ENCODE peak calls at places on chromosomes 16 and 17, in ten cellular contexts. One of them, this sample, is unnamed.

GRCh38 chr17:60435244-60436170 is 13.2 kb downstream of the CHCT1 start:
- DNase-seq in occipital lobe: peak
- DNase-seq in Panc1: peak
- DNase-seq in SJSA1: peak
- DNase-seq in GM23248: peak
- DNase-seq in fibroblast of lung: peak
- DNase-seq in GM12878: peak
- DNase-seq in prostate gland: peak
- DNase-seq in activated CD4-positive, CD25-positive, alpha-beta regulatory T cell: peak
- DNase-seq in AG08395: peak
- DNase-seq in this sample: peak

GRCh38 chr16:61181982-61182381 is 854.3 kb downstream of the CDH8 start:
- DNase-seq in GM12878: no peak
- DNase-seq in SJSA1: no peak
- DNase-seq in activated CD4-positive, CD25-positive, alpha-beta regulatory T cell: no peak
- DNase-seq in Panc1: no peak
- DNase-seq in AG08395: no peak
- DNase-seq in occipital lobe: no peak
- DNase-seq in GM23248: no peak
- DNase-seq in prostate gland: no peak
- DNase-seq in fibroblast of lung: no peak
- DNase-seq in this sample: no peak

GRCh38 chr16:51968756-51969155 is 578.2 kb downstream of the TOX3 start:
- DNase-seq in SJSA1: no peak
- DNase-seq in GM23248: peak
- DNase-seq in AG08395: peak
- DNase-seq in fibroblast of lung: peak
- DNase-seq in activated CD4-positive, CD25-positive, alpha-beta regulatory T cell: no peak
- DNase-seq in prostate gland: no peak
- DNase-seq in GM12878: no peak
- DNase-seq in Panc1: no peak
- DNase-seq in occipital lobe: no peak
- DNase-seq in this sample: no peak

GRCh38 chr17:80511222-80512180 is 33.1 kb upstream of the RPTOR start:
- DNase-seq in prostate gland: no peak
- DNase-seq in GM23248: no peak
- DNase-seq in GM12878: no peak
- DNase-seq in SJSA1: no peak
- DNase-seq in activated CD4-positive, CD25-positive, alpha-beta regulatory T cell: no peak
- DNase-seq in occipital lobe: no peak
- DNase-seq in Panc1: no peak
- DNase-seq in fibroblast of lung: no peak
- DNase-seq in AG08395: no peak
- DNase-seq in this sample: no peak

GRCh38 chr16:67538666-67539101 is 10.1 kb downstream of the RIPOR1 start:
- DNase-seq in GM12878: no peak
- DNase-seq in fibroblast of lung: peak
- DNase-seq in SJSA1: no peak
- DNase-seq in occipital lobe: no peak
- DNase-seq in activated CD4-positive, CD25-positive, alpha-beta regulatory T cell: no peak
- DNase-seq in prostate gland: no peak
- DNase-seq in GM23248: peak
- DNase-seq in Panc1: no peak
- DNase-seq in AG08395: no peak
- DNase-seq in this sample: no peak

GRCh38 chr17:69533481-69534234 is 119.2 kb downstream of the MAP2K6 start:
- DNase-seq in AG08395: no peak
- DNase-seq in Panc1: no peak
- DNase-seq in activated CD4-positive, CD25-positive, alpha-beta regulatory T cell: no peak
- DNase-seq in occipital lobe: no peak
- DNase-seq in prostate gland: no peak
- DNase-seq in SJSA1: no peak
- DNase-seq in GM23248: no peak
- DNase-seq in fibroblast of lung: no peak
- DNase-seq in GM12878: no peak
- DNase-seq in this sample: no peak

GRCh38 chr16:31879937-31880321 is 6.3 kb downstream of the ZNF267 start:
- DNase-seq in Panc1: no peak
- DNase-seq in prostate gland: no peak
- DNase-seq in GM12878: no peak
- DNase-seq in GM23248: no peak
- DNase-seq in SJSA1: no peak
- DNase-seq in AG08395: no peak
- DNase-seq in occipital lobe: no peak
- DNase-seq in activated CD4-positive, CD25-positive, alpha-beta regulatory T cell: no peak
- DNase-seq in fibroblast of lung: no peak
- DNase-seq in this sample: no peak

GRCh38 chr17:50354776-50355175 is 8.8 kb downstream of the XYLT2 start:
- DNase-seq in fibroblast of lung: no peak
- DNase-seq in GM23248: no peak
- DNase-seq in SJSA1: no peak
- DNase-seq in AG08395: no peak
- DNase-seq in Panc1: no peak
- DNase-seq in activated CD4-positive, CD25-positive, alpha-beta regulatory T cell: no peak
- DNase-seq in prostate gland: no peak
- DNase-seq in occipital lobe: no peak
- DNase-seq in GM12878: no peak
- DNase-seq in this sample: no peak

GRCh38 chr16:48901712-48902374 is 291.9 kb upstream of the N4BP1 start:
- DNase-seq in occipital lobe: no peak
- DNase-seq in AG08395: peak
- DNase-seq in activated CD4-positive, CD25-positive, alpha-beta regulatory T cell: no peak
- DNase-seq in GM23248: no peak
- DNase-seq in fibroblast of lung: peak
- DNase-seq in GM12878: no peak
- DNase-seq in Panc1: no peak
- DNase-seq in prostate gland: no peak
- DNase-seq in SJSA1: no peak
- DNase-seq in this sample: no peak

GRCh38 chr17:28258347-28258887 is 60.6 kb upstream of the TMEM97 start:
- DNase-seq in Panc1: no peak
- DNase-seq in fibroblast of lung: no peak
- DNase-seq in occipital lobe: no peak
- DNase-seq in GM23248: no peak
- DNase-seq in prostate gland: no peak
- DNase-seq in SJSA1: no peak
- DNase-seq in AG08395: no peak
- DNase-seq in GM12878: no peak
- DNase-seq in activated CD4-positive, CD25-positive, alpha-beta regulatory T cell: no peak
- DNase-seq in this sample: no peak

GRCh38 chr16:49458221-49458620 is 84.6 kb downstream of the C16orf78 start:
- DNase-seq in Panc1: no peak
- DNase-seq in prostate gland: no peak
- DNase-seq in GM23248: no peak
- DNase-seq in fibroblast of lung: no peak
- DNase-seq in GM12878: no peak
- DNase-seq in activated CD4-positive, CD25-positive, alpha-beta regulatory T cell: no peak
- DNase-seq in occipital lobe: no peak
- DNase-seq in AG08395: no peak
- DNase-seq in SJSA1: peak
- DNase-seq in this sample: no peak

GRCh38 chr16:56569971-56570370 is 5.1 kb downstream of the MT4 start:
- DNase-seq in GM12878: no peak
- DNase-seq in activated CD4-positive, CD25-positive, alpha-beta regulatory T cell: no peak
- DNase-seq in occipital lobe: no peak
- DNase-seq in GM23248: no peak
- DNase-seq in AG08395: no peak
- DNase-seq in Panc1: no peak
- DNase-seq in fibroblast of lung: no peak
- DNase-seq in prostate gland: no peak
- DNase-seq in SJSA1: no peak
- DNase-seq in this sample: no peak

GRCh38 chr16:65497571-65497970 is 375.7 kb upstream of the CDH11 start:
- DNase-seq in activated CD4-positive, CD25-positive, alpha-beta regulatory T cell: no peak
- DNase-seq in prostate gland: no peak
- DNase-seq in AG08395: no peak
- DNase-seq in GM23248: no peak
- DNase-seq in occipital lobe: no peak
- DNase-seq in SJSA1: no peak
- DNase-seq in fibroblast of lung: no peak
- DNase-seq in Panc1: no peak
- DNase-seq in GM12878: no peak
- DNase-seq in this sample: no peak

GRCh38 chr17:40818733-40819527 is 3.5 kb downstream of the KRT10 start:
- DNase-seq in Panc1: no peak
- DNase-seq in SJSA1: peak
- DNase-seq in activated CD4-positive, CD25-positive, alpha-beta regulatory T cell: peak
- DNase-seq in prostate gland: peak
- DNase-seq in GM23248: peak
- DNase-seq in occipital lobe: peak
- DNase-seq in GM12878: no peak
- DNase-seq in fibroblast of lung: peak
- DNase-seq in AG08395: peak
- DNase-seq in this sample: no peak

GRCh38 chr16:28546626-28547025 is 7.1 kb upstream of the SGF29 start:
- DNase-seq in occipital lobe: no peak
- DNase-seq in AG08395: no peak
- DNase-seq in fibroblast of lung: no peak
- DNase-seq in activated CD4-positive, CD25-positive, alpha-beta regulatory T cell: no peak
- DNase-seq in GM23248: no peak
- DNase-seq in SJSA1: no peak
- DNase-seq in GM12878: no peak
- DNase-seq in Panc1: no peak
- DNase-seq in prostate gland: no peak
- DNase-seq in this sample: no peak

GRCh38 chr16:24820522-24820921 is 25.2 kb upstream of the SLC5A11 start:
- DNase-seq in GM12878: no peak
- DNase-seq in Panc1: no peak
- DNase-seq in occipital lobe: no peak
- DNase-seq in prostate gland: no peak
- DNase-seq in activated CD4-positive, CD25-positive, alpha-beta regulatory T cell: no peak
- DNase-seq in fibroblast of lung: no peak
- DNase-seq in SJSA1: no peak
- DNase-seq in AG08395: no peak
- DNase-seq in GM23248: peak
- DNase-seq in this sample: no peak

GRCh38 chr16:25126820-25127232 is 15.3 kb downstream of the LCMT1 start:
- DNase-seq in fibroblast of lung: peak
- DNase-seq in SJSA1: peak
- DNase-seq in AG08395: peak
- DNase-seq in prostate gland: no peak
- DNase-seq in GM23248: peak
- DNase-seq in Panc1: no peak
- DNase-seq in activated CD4-positive, CD25-positive, alpha-beta regulatory T cell: no peak
- DNase-seq in GM12878: no peak
- DNase-seq in occipital lobe: peak
- DNase-seq in this sample: peak

GRCh38 chr17:35789044-35789443 is 6.4 kb downstream of the MMP28 start:
- DNase-seq in GM12878: no peak
- DNase-seq in GM23248: peak
- DNase-seq in fibroblast of lung: no peak
- DNase-seq in Panc1: no peak
- DNase-seq in SJSA1: no peak
- DNase-seq in AG08395: no peak
- DNase-seq in prostate gland: no peak
- DNase-seq in occipital lobe: no peak
- DNase-seq in activated CD4-positive, CD25-positive, alpha-beta regulatory T cell: no peak
- DNase-seq in this sample: no peak

GRCh38 chr17:74798239-74798707 is 22.1 kb upstream of the NAT9 start:
- DNase-seq in AG08395: peak
- DNase-seq in GM23248: peak
- DNase-seq in SJSA1: no peak
- DNase-seq in Panc1: no peak
- DNase-seq in prostate gland: no peak
- DNase-seq in activated CD4-positive, CD25-positive, alpha-beta regulatory T cell: no peak
- DNase-seq in GM12878: no peak
- DNase-seq in occipital lobe: no peak
- DNase-seq in fibroblast of lung: no peak
- DNase-seq in this sample: peak

GRCh38 chr16:3580271-3580670 is 3.1 kb upstream of the NLRC3 start:
- DNase-seq in AG08395: peak
- DNase-seq in prostate gland: no peak
- DNase-seq in GM23248: no peak
- DNase-seq in GM12878: no peak
- DNase-seq in activated CD4-positive, CD25-positive, alpha-beta regulatory T cell: no peak
- DNase-seq in Panc1: no peak
- DNase-seq in occipital lobe: no peak
- DNase-seq in SJSA1: no peak
- DNase-seq in fibroblast of lung: peak
- DNase-seq in this sample: no peak

GRCh38 chr17:14330492-14330920 is 29.6 kb downstream of the HS3ST3B1 start:
- DNase-seq in fibroblast of lung: peak
- DNase-seq in activated CD4-positive, CD25-positive, alpha-beta regulatory T cell: no peak
- DNase-seq in occipital lobe: no peak
- DNase-seq in AG08395: peak
- DNase-seq in prostate gland: no peak
- DNase-seq in GM23248: peak
- DNase-seq in SJSA1: no peak
- DNase-seq in GM12878: no peak
- DNase-seq in Panc1: no peak
- DNase-seq in this sample: peak

GRCh38 chr17:74569392-74570003 is 2.2 kb upstream of the CD300H start:
- DNase-seq in Panc1: peak
- DNase-seq in AG08395: peak
- DNase-seq in GM12878: no peak
- DNase-seq in occipital lobe: peak
- DNase-seq in fibroblast of lung: peak
- DNase-seq in prostate gland: no peak
- DNase-seq in GM23248: peak
- DNase-seq in activated CD4-positive, CD25-positive, alpha-beta regulatory T cell: no peak
- DNase-seq in SJSA1: peak
- DNase-seq in this sample: peak

GRCh38 chr16:56858375-56858774 is 6.6 kb upstream of the SLC12A3 start:
- DNase-seq in AG08395: no peak
- DNase-seq in occipital lobe: no peak
- DNase-seq in prostate gland: no peak
- DNase-seq in activated CD4-positive, CD25-positive, alpha-beta regulatory T cell: no peak
- DNase-seq in GM23248: no peak
- DNase-seq in GM12878: no peak
- DNase-seq in Panc1: no peak
- DNase-seq in fibroblast of lung: no peak
- DNase-seq in SJSA1: no peak
- DNase-seq in this sample: no peak

GRCh38 chr16:60605176-60605575 is 1431.1 kb downstream of the CDH8 start:
- DNase-seq in Panc1: no peak
- DNase-seq in activated CD4-positive, CD25-positive, alpha-beta regulatory T cell: no peak
- DNase-seq in occipital lobe: no peak
- DNase-seq in AG08395: no peak
- DNase-seq in GM12878: no peak
- DNase-seq in GM23248: no peak
- DNase-seq in SJSA1: no peak
- DNase-seq in fibroblast of lung: no peak
- DNase-seq in prostate gland: no peak
- DNase-seq in this sample: no peak

GRCh38 chr17:41287050-41287449 is 11.6 kb downstream of the KRTAP9-7 start:
- DNase-seq in GM12878: no peak
- DNase-seq in SJSA1: no peak
- DNase-seq in Panc1: no peak
- DNase-seq in activated CD4-positive, CD25-positive, alpha-beta regulatory T cell: no peak
- DNase-seq in prostate gland: no peak
- DNase-seq in AG08395: no peak
- DNase-seq in fibroblast of lung: no peak
- DNase-seq in GM23248: no peak
- DNase-seq in occipital lobe: no peak
- DNase-seq in this sample: no peak

GRCh38 chr17:82596316-82596715 is 51.9 kb downstream of the WDR45B start:
- DNase-seq in SJSA1: no peak
- DNase-seq in AG08395: no peak
- DNase-seq in prostate gland: no peak
- DNase-seq in GM12878: no peak
- DNase-seq in Panc1: no peak
- DNase-seq in occipital lobe: no peak
- DNase-seq in GM23248: no peak
- DNase-seq in fibroblast of lung: no peak
- DNase-seq in activated CD4-positive, CD25-positive, alpha-beta regulatory T cell: no peak
- DNase-seq in this sample: no peak

GRCh38 chr16:66926171-66926570 is 836 bp upstream of the RRAD start:
- DNase-seq in Panc1: no peak
- DNase-seq in GM23248: peak
- DNase-seq in AG08395: no peak
- DNase-seq in fibroblast of lung: no peak
- DNase-seq in prostate gland: no peak
- DNase-seq in occipital lobe: no peak
- DNase-seq in GM12878: no peak
- DNase-seq in activated CD4-positive, CD25-positive, alpha-beta regulatory T cell: no peak
- DNase-seq in SJSA1: no peak
- DNase-seq in this sample: no peak

GRCh38 chr17:77374170-77374936 is 233.6 kb downstream of the SEC14L1 start:
- DNase-seq in fibroblast of lung: peak
- DNase-seq in AG08395: peak
- DNase-seq in SJSA1: no peak
- DNase-seq in activated CD4-positive, CD25-positive, alpha-beta regulatory T cell: peak
- DNase-seq in occipital lobe: peak
- DNase-seq in GM12878: no peak
- DNase-seq in GM23248: peak
- DNase-seq in prostate gland: peak
- DNase-seq in Panc1: no peak
- DNase-seq in this sample: no peak

This sample was measured in GM04503.